ENCODE peak calls at places on chromosomes 6 and 20, in five cellular contexts. Y is body of pancreas, L is aorta, U is spleen, B is psoas muscle. J is an unnamed sample.
A peak's percentile ranks its signal among the peaks of the same experiment; 100 is the strongest.

GRCh38 chr6:140071601-140072062 is 697.2 kb upstream of the CITED2 start:
- DNase-seq in Y (no peak), L (no peak), U (no peak), B (no peak), J (no peak)

GRCh38 chr6:819122-819521 is 126.2 kb upstream of the EXOC2 start:
- DNase-seq in Y (no peak), L (no peak), U (no peak), B (no peak), J (no peak)

GRCh38 chr6:31954511-31954910 is 4.3 kb downstream of the NELFE start:
- DNase-seq in Y (no peak), L (peak; percentile 45), U (no peak), B (no peak), J (no peak)

GRCh38 chr6:136549359-136550044 is 720 bp downstream of the MAP7 start:
- DNase-seq in Y (peak; percentile 50), L (peak; percentile 50), U (peak; percentile 74), B (peak; percentile 42), J (peak; percentile 53)

GRCh38 chr6:89297695-89298351 is 17.3 kb downstream of the GABRR2 start:
- DNase-seq in Y (no peak), L (peak; percentile 82), U (no peak), B (peak; percentile 78), J (peak; percentile 92)

GRCh38 chr6:15501806-15502450 is 160.9 kb downstream of the DTNBP1 start:
- DNase-seq in Y (peak; percentile 34), L (peak; percentile 76), U (no peak), B (no peak), J (no peak)

GRCh38 chr20:17969276-17969883 is 562 bp downstream of the MGME1 start:
- DNase-seq in Y (peak; percentile 65), L (peak; percentile 53), U (no peak), B (peak; percentile 72), J (peak; percentile 55)

GRCh38 chr20:52083627-52084232 is 107.8 kb downstream of the ZFP64 start:
- DNase-seq in Y (peak; percentile 57), L (peak; percentile 56), U (no peak), B (no peak), J (peak; percentile 84)

GRCh38 chr6:70152786-70153185 is 150.1 kb downstream of the COL9A1 start:
- DNase-seq in Y (no peak), L (no peak), U (no peak), B (no peak), J (no peak)

GRCh38 chr6:158545043-158545966 is 14.6 kb upstream of the TMEM181 start:
- DNase-seq in Y (no peak), L (no peak), U (peak; percentile 74), B (no peak), J (no peak)

GRCh38 chr6:151716446-151717047 is 90.9 kb upstream of the ESR1 start:
- DNase-seq in Y (peak; percentile 10), L (no peak), U (no peak), B (no peak), J (no peak)

GRCh38 chr6:131629656-131630055 is 1.6 kb upstream of the MED23 start:
- DNase-seq in Y (no peak), L (no peak), U (no peak), B (no peak), J (no peak)

GRCh38 chr6:41488392-41489129 is 57.6 kb upstream of the FOXP4 start:
- DNase-seq in Y (no peak), L (no peak), U (peak; percentile 64), B (peak; percentile 56), J (no peak)

GRCh38 chr6:167573461-167574215 is 248.8 kb downstream of the TTLL2 start:
- DNase-seq in Y (no peak), L (no peak), U (no peak), B (no peak), J (no peak)

GRCh38 chr6:33688006-33688405 is 23.5 kb downstream of the UQCC2 start:
- DNase-seq in Y (no peak), L (no peak), U (no peak), B (no peak), J (no peak)

GRCh38 chr6:33686981-33687975 is 24.2 kb downstream of the UQCC2 start:
- DNase-seq in Y (no peak), L (no peak), U (no peak), B (no peak), J (no peak)

GRCh38 chr6:33689148-33689494 is 22.4 kb downstream of the UQCC2 start:
- DNase-seq in Y (no peak), L (peak; percentile 29), U (no peak), B (no peak), J (no peak)

GRCh38 chr6:33689879-33690278 is 21.6 kb downstream of the UQCC2 start:
- DNase-seq in Y (no peak), L (no peak), U (no peak), B (peak; percentile 44), J (no peak)

DNA sequence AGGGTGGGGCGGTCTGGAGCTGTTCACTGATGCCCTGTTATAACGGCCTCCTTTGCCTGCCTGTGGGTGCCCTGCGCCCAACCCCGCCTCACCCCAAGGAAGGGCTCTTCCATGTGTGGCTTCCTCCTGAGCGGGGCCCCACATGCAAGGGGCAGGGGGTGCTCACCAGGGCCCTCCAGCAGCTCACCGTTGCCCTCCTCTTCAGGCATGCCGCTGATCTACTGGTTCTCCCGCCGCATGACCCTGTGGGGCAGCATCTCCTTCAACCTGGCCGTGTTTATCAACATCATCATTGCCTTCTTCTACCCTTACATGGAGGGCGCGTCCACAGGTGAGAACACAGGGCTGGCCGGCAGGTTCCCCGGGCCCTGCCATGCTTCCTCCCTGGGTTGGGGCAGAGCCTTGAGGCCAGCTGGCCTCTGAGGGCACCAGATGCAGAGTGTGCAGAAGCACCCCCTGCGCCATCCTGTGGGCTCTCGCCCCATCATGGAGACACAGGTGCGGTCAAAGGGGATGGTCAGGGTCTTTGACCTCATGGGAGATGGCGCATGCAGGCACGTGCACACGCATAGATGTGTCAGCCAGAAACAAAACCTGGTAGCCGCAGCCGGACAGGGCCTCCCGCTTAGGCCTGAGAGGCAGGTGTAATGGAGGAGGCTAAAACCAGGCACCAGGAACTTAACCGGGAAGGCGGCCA is 22.9 kb downstream of the UQCC2 start:
- DNase-seq in Y (no peak), L (no peak), U (no peak), B (peak; percentile 41), J (no peak)
- H3K36me3 ChIP-seq in Y (no peaks in the 10 kb centered on the region), L (no peaks in the 10 kb centered on the region), U (peaks cover 100% of the 10 kb centered on the region), B (no peaks in the 10 kb centered on the region), J (peaks cover 76% of the 10 kb centered on the region)

GRCh38 chr20:58897493-58897892 is 45.0 kb downstream of the GNAS start:
- DNase-seq in Y (no peak), L (no peak), U (no peak), B (no peak), J (no peak)

GRCh38 chr20:58894652-58895051 is 42.1 kb downstream of the GNAS start:
- DNase-seq in Y (no peak), L (no peak), U (no peak), B (no peak), J (no peak)

GRCh38 chr20:58896820-58897219 is 44.3 kb downstream of the GNAS start:
- DNase-seq in Y (no peak), L (no peak), U (no peak), B (no peak), J (no peak)

GRCh38 chr20:58895099-58895795 is 42.7 kb downstream of the GNAS start:
- DNase-seq in Y (no peak), L (no peak), U (no peak), B (no peak), J (no peak)

GRCh38 chr20:58895796-58896180 is 43.3 kb downstream of the GNAS start:
- DNase-seq in Y (no peak), L (no peak), U (no peak), B (peak; percentile 64), J (no peak)
- H3K4me3 ChIP-seq in Y (no peak overlapping the region), L (peak overlapping the region; percentile 8), U (no peak overlapping the region), B (peak overlapping the region; percentile 26), J (no peak overlapping the region)

GRCh38 chr6:54431466-54431865 is 123.2 kb downstream of the TINAG start:
- DNase-seq in Y (no peak), L (no peak), U (no peak), B (no peak), J (no peak)

GRCh38 chr6:54426995-54427394 is 118.8 kb downstream of the TINAG start:
- DNase-seq in Y (no peak), L (no peak), U (no peak), B (no peak), J (no peak)

GRCh38 chr6:54428437-54428836 is 120.2 kb downstream of the TINAG start:
- DNase-seq in Y (no peak), L (no peak), U (no peak), B (no peak), J (no peak)

GRCh38 chr6:54427396-54427910 is 119.2 kb downstream of the TINAG start:
- DNase-seq in Y (no peak), L (no peak), U (no peak), B (no peak), J (no peak)
- H3K36me3 ChIP-seq in Y (no peaks in the 10 kb centered on the region), L (no peaks in the 10 kb centered on the region), U (no peaks in the 10 kb centered on the region), B (no peaks in the 10 kb centered on the region), J (no peaks in the 10 kb centered on the region)

GRCh38 chr6:86276056-86276455 is 633.4 kb upstream of the SYNCRIP start:
- DNase-seq in Y (no peak), L (no peak), U (no peak), B (no peak), J (no peak)

GRCh38 chr6:86273936-86274335 is 631.2 kb upstream of the SYNCRIP start:
- DNase-seq in Y (no peak), L (no peak), U (no peak), B (no peak), J (no peak)
- H3K4me3 ChIP-seq in Y (no peak overlapping the region), L (no peak overlapping the region), U (no peak overlapping the region), B (no peak overlapping the region), J (no peak overlapping the region)

DNA sequence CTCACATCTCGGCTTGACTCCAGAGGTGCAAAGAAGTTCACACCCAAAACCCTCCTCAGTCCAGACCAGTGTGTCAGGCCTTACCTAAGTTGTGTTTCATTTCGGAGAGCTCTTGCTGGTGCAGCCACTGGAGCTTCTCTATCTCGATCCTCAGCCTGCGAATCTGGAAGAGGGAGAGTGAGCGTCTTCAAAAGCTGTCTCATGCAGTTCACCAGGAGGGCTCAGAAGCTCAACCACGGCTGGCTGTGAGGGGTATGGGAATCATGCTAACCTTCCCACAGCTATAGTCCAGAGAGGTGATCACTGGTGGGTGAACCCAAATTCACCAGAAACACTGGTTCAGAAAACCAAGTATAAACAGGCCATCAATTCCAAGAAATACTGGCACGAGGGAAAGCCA is 129.4 kb downstream of the ZMYND8 start:
- DNase-seq in Y (no peak), L (no peak), U (no peak), B (no peak), J (no peak)
- H3K36me3 ChIP-seq in Y (peaks cover 6% of the 10 kb centered on the region), L (peaks cover 7% of the 10 kb centered on the region), U (peaks cover 100% of the 10 kb centered on the region), B (peaks cover 21% of the 10 kb centered on the region), J (peaks cover 82% of the 10 kb centered on the region)

DNA sequence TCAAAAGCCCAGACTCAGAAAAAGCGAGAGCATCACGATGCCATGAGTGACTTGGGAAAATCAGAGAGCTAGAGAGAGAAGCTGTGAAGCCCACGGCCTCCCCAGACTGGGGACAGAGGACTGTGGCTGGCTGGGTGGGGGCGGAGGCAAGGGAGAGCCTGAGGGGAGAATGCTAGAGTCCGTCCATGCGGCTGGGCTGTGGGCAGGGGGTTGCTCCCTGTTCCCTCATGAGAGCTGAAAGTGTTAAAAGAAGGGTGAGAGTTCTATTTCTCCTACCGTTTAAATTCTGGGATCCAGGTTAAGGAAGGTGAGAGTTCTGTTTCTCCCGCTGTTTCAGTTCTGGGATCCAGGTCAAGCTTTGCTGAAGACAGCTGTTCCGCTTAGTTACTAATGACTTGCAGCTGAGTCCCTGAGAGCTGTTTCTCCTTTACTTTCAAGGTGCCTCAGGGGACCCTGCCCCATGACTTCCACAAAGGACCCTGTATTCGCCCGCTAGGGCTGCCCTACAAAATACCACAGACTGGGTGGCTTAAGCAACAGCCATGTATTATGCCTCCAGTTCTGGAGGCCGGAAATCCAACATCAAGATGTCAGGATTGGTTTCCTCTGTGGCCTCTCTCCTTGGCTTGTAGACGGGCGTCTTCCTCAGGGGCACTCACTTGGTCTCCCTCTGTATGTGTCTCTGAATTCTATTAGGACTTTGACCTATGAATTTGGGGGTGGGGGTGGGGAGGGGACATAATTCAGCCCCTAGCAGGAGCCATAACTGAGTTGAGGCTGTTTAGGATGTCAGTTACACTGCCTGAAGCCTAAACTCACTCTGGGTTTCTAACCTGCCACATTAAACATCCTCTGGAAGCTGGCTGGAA is 127.0 kb downstream of the PXDC1 start:
- DNase-seq in Y (no peak), L (no peak), U (peak; percentile 54), B (no peak), J (no peak)
- H3K4me3 ChIP-seq in Y (no peak overlapping the region), L (no peak overlapping the region), U (no peak overlapping the region), B (no peak overlapping the region), J (no peak overlapping the region)